ENCODE peak calls at places on chromosome 21, in ten cellular contexts. F, G, O, Z, Y, J, X, S, U and V are unnamed samples.

GRCh38 chr21:37159053-37159776 is 86.2 kb downstream of the TTC3 start:
- DNase-seq in F (no peak), G (no peak), O (peak), Z (no peak), Y (no peak), J (no peak), X (no peak), S (no peak), U (no peak), V (no peak)

GRCh38 chr21:17726047-17726446 is 93.1 kb downstream of the C21orf91 start:
- DNase-seq in F (no peak), G (no peak), O (no peak), Z (no peak), Y (no peak), J (no peak), X (no peak), S (no peak), U (no peak), V (no peak)

GRCh38 chr21:45098867-45099266 is 24.5 kb downstream of the ADARB1 start:
- DNase-seq in F (no peak), G (no peak), O (no peak), Z (no peak), Y (no peak), J (no peak), X (no peak), S (no peak), U (no peak), V (no peak)

GRCh38 chr21:46253610-46254124 is 25.1 kb upstream of the LSS start:
- DNase-seq in F (no peak), G (no peak), O (no peak), Z (peak), Y (no peak), J (no peak), X (peak), S (no peak), U (no peak), V (no peak)

GRCh38 chr21:37908691-37909090 is 7.6 kb downstream of the KCNJ6 start:
- DNase-seq in F (no peak), G (no peak), O (no peak), Z (no peak), Y (no peak), J (no peak), X (no peak), S (no peak), U (no peak), V (no peak)

GRCh38 chr21:39048574-39048973 is 134.7 kb downstream of the PSMG1 start:
- DNase-seq in F (no peak), G (peak), O (no peak), Z (no peak), Y (no peak), J (no peak), X (no peak), S (no peak), U (no peak), V (peak)

GRCh38 chr21:36964832-36965719 is 1.4 kb downstream of the HLCS start:
- DNase-seq in F (no peak), G (no peak), O (no peak), Z (no peak), Y (no peak), J (no peak), X (no peak), S (no peak), U (no peak), V (no peak)

GRCh38 chr21:43646550-43647260 is 12.6 kb downstream of the HSF2BP start:
- DNase-seq in F (peak), G (peak), O (peak), Z (peak), Y (peak), J (peak), X (peak), S (peak), U (peak), V (peak)

GRCh38 chr21:31707499-31707898 is 24.4 kb downstream of the SCAF4 start:
- DNase-seq in F (no peak), G (no peak), O (no peak), Z (no peak), Y (no peak), J (no peak), X (no peak), S (no peak), U (no peak), V (no peak)

GRCh38 chr21:31181089-31181757 is 142.9 kb upstream of the KRTAP19-8 start:
- DNase-seq in F (no peak), G (no peak), O (no peak), Z (no peak), Y (no peak), J (no peak), X (peak), S (no peak), U (no peak), V (no peak)

GRCh38 chr21:45074048-45074817 is at the start of gene ADARB1:
- DNase-seq in F (peak), G (no peak), O (no peak), Z (peak), Y (peak), J (peak), X (peak), S (peak), U (peak), V (no peak)

GRCh38 chr21:41207401-41208388 is 39.7 kb downstream of the BACE2 start:
- DNase-seq in F (no peak), G (no peak), O (peak), Z (no peak), Y (no peak), J (no peak), X (no peak), S (no peak), U (no peak), V (no peak)

GRCh38 chr21:39633770-39634181 is 21.0 kb downstream of the B3GALT5 start:
- DNase-seq in F (no peak), G (no peak), O (peak), Z (no peak), Y (no peak), J (peak), X (no peak), S (no peak), U (no peak), V (peak)

GRCh38 chr21:39156024-39156423 is 27.2 kb downstream of the PSMG1 start:
- DNase-seq in F (no peak), G (no peak), O (no peak), Z (no peak), Y (no peak), J (no peak), X (no peak), S (no peak), U (no peak), V (no peak)

GRCh38 chr21:44549525-44550211 is 1.6 kb downstream of the KRTAP10-2 start:
- DNase-seq in F (peak), G (no peak), O (no peak), Z (no peak), Y (peak), J (no peak), X (no peak), S (peak), U (no peak), V (no peak)

GRCh38 chr21:41360072-41360821 is 1.6 kb upstream of the MX2 start:
- DNase-seq in F (peak), G (no peak), O (peak), Z (no peak), Y (no peak), J (no peak), X (no peak), S (peak), U (no peak), V (no peak)

GRCh38 chr21:44303490-44303981 is 3.7 kb downstream of the PFKL start:
- DNase-seq in F (no peak), G (no peak), O (no peak), Z (no peak), Y (peak), J (no peak), X (no peak), S (no peak), U (no peak), V (no peak)

GRCh38 chr21:45993210-45994085 is 11.9 kb downstream of the COL6A1 start:
- DNase-seq in F (peak), G (no peak), O (no peak), Z (peak), Y (no peak), J (no peak), X (no peak), S (peak), U (no peak), V (no peak)

GRCh38 chr21:43866233-43866632 is 1.2 kb downstream of the AGPAT3 start:
- DNase-seq in F (no peak), G (no peak), O (no peak), Z (peak), Y (no peak), J (no peak), X (no peak), S (no peak), U (no peak), V (no peak)

GRCh38 chr21:29005696-29006095 is 13.0 kb upstream of the LTN1 start:
- DNase-seq in F (no peak), G (no peak), O (no peak), Z (no peak), Y (no peak), J (no peak), X (no peak), S (no peak), U (no peak), V (no peak)

GRCh38 chr21:21165063-21165645 is 166.9 kb downstream of the NCAM2 start:
- DNase-seq in F (no peak), G (no peak), O (peak), Z (no peak), Y (no peak), J (no peak), X (no peak), S (no peak), U (no peak), V (no peak)

GRCh38 chr21:15276243-15276642 is 211.4 kb upstream of the NRIP1 start:
- DNase-seq in F (no peak), G (no peak), O (no peak), Z (no peak), Y (no peak), J (no peak), X (no peak), S (no peak), U (no peak), V (no peak)

GRCh38 chr21:19684328-19684727 is 1280.7 kb upstream of the TMPRSS15 start:
- DNase-seq in F (no peak), G (no peak), O (no peak), Z (no peak), Y (no peak), J (no peak), X (no peak), S (no peak), U (no peak), V (no peak)